ENCODE peak calls at places on chromosomes 13 and 19, in five cellular contexts. R is IMR-90, I is H9, T is neuronal stem cell, V is mesendoderm. U is an unnamed sample. For H3K4me1, the result is how much of the 10 kb centered on the place peaks cover.

GRCh38 chr19:48415395-48415794 is 21.9 kb downstream of the GRIN2D start:
- DNase-seq in T (no peak), R (peak), I (peak), V (peak), U (peak)

GRCh38 chr13:81283062-81283461 is 942.1 kb upstream of the SPRY2 start:
- DNase-seq in V (no peak), T (no peak), I (no peak), R (no peak), U (no peak)

GRCh38 chr13:111511805-111512504 is 191.5 kb downstream of the TEX29 start:
- DNase-seq in I (peak), V (no peak), R (no peak), T (no peak), U (no peak)

GRCh38 chr13:27712421-27712820 is 79.9 kb upstream of the GSX1 start:
- DNase-seq in R (no peak), V (no peak), I (no peak), T (no peak), U (no peak)

GRCh38 chr13:93535256-93535655 is 308.6 kb downstream of the GPC6 start:
- DNase-seq in R (peak), V (no peak), I (no peak), T (no peak), U (no peak)

GRCh38 chr13:39051157-39051556 is 12.9 kb downstream of the NHLRC3 start:
- DNase-seq in T (peak), V (peak), R (peak), I (no peak), U (peak)

GRCh38 chr13:33004454-33004853 is 11.8 kb upstream of the KL start:
- DNase-seq in V (peak), R (no peak), T (no peak), I (no peak), U (no peak)

GRCh38 chr19:58559275-58560006 is 1.0 kb upstream of the UBE2M start:
- DNase-seq in V (peak), T (peak), I (peak), R (peak), U (peak)

GRCh38 chr19:18384775-18385174 is 1.2 kb upstream of the GDF15 start:
- DNase-seq in V (no peak), I (no peak), R (no peak), T (no peak), U (peak)

GRCh38 chr13:30715837-30716236 is 19.5 kb upstream of the ALOX5AP start:
- DNase-seq in T (no peak), I (no peak), R (no peak), V (no peak), U (no peak)

GRCh38 chr19:51691122-51692064 is 1.7 kb upstream of the SPACA6 start:
- DNase-seq in R (peak), V (peak), T (no peak), I (no peak), U (no peak)

GRCh38 chr19:24000656-24001055 is 86.0 kb downstream of the ZNF726 start:
- DNase-seq in T (no peak), I (no peak), V (no peak), R (no peak), U (peak)

GRCh38 chr19:45253396-45254027 is 2.4 kb downstream of the MARK4 start:
- DNase-seq in V (peak), I (no peak), R (peak), T (no peak), U (no peak)

GRCh38 chr19:17542042-17542441 is 13.4 kb upstream of the COLGALT1 start:
- DNase-seq in R (no peak), V (no peak), I (no peak), T (no peak), U (no peak)

DNA sequence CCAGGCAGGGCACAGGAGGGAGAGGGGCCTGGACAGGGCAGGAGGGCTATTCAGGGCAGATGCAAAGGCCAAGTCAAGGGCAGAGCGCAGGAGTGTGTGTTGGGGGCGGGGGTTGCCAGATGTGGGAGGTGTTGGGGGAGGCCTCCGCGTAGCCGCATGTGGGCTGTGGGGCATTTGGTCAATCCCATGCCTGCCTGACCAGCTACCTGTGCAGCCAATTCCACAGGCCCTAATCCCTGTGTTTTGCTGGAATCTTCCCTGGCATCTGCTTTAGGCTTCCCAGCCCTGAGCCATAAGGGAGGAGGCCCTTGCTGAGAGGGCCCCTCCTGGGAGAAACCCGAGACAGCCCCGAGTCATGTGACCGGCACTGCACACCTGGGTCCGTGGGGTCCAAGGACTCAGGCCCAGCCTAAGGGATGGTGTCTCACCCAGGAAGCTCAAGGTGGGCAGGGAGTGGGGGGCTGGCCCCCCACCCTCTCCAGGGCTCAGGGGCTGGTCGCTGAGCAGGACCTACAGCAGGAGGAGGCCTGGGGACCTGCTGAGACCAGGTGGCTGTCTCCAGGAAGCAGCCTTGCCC is 20.3 kb downstream of the RFX1 start:
- DNase-seq in V (peak), I (peak), R (no peak), T (no peak), U (no peak)
- H2BK5ac ChIP-seq in V (no peak), I (no peak), R (peak), T (no peak), U (no peak)

GRCh38 chr19:5880604-5881078 is 10.3 kb upstream of the FUT5 start:
- DNase-seq in R (peak), I (no peak), T (no peak), V (peak), U (no peak)
- H3K4me1 ChIP-seq in R (under half), I (under half), T (under half), V (under half), U (under half)

GRCh38 chr13:99041788-99042187 is 63.9 kb upstream of the DOCK9 start:
- DNase-seq in V (no peak), R (no peak), T (no peak), I (no peak), U (no peak)

GRCh38 chr13:99041337-99041736 is 63.5 kb upstream of the DOCK9 start:
- DNase-seq in I (no peak), R (no peak), T (no peak), V (no peak), U (no peak)

GRCh38 chr13:99043700-99044300 is 65.9 kb upstream of the DOCK9 start:
- DNase-seq in V (no peak), R (no peak), I (no peak), T (no peak), U (no peak)

GRCh38 chr13:99044764-99045163 is 66.9 kb upstream of the DOCK9 start:
- DNase-seq in T (no peak), V (no peak), I (no peak), R (no peak), U (no peak)

DNA sequence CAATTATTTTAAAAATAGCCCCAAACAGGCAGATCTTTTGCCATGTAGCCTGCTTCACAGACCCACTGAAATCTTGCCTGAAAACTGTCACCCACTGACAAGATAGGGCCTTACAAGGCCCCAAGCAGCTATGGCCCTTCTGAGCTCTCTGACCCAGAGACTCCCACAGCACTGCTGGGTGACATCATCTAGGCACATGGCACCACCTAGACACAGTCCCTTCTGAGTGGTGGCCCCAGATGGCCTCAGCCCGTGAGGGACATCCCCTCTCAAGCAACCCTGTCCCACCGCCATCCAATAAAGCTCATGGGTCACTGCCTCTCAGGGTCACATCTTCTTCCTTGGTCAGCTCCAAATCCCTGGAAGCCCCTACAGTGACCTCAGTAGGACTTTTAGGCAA is 65.0 kb upstream of the DOCK9 start:
- DNase-seq in R (no peak), T (no peak), I (no peak), V (no peak), U (no peak)
- H4K8ac ChIP-seq in R (no peak), T (no peak), I (no peak), V (no peak), U (no peak)

DNA sequence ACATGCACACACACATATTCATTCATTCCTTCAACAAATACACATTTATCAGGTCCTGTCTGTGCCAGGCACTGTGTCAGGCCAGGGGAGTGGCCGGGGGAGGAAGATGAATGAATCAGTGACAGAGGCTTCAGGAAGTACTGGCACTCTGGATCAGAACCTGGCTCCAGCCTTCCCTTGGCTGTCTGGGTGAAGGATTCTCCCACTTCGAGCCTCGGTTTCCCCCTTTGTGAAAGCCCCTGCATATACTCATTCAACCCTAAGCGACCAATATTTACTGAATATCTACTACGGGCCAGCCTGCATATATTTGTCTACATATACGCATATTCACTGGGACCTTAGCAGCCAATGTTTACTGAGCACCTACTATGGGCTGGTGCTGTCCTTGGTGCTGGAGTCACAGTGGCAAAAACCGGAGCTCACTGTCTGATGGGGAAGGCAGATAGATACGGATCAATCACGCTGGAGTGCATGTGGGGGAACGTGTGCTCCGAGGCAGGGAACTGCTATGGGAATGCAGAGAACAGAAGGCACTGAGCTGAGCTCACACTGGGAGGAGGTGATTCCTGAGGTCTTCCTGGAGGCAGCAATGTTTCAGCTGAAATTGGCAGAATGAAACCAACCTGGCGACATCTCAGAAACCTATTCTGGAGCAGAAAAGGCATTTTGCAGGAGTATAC is 638 bp upstream of the ZNF579 start:
- DNase-seq in R (no peak), I (peak), V (peak), T (no peak), U (peak)
- H2BK5ac ChIP-seq in R (peak), I (no peak), V (no peak), T (no peak), U (peak)